ENCODE peak calls at places on chromosomes 12 and 14, in four cellular contexts. One of them, this sample, is unnamed. For H3K4me1, the result is how much of the 10 kb centered on the place peaks cover.

GRCh38 chr14:104766256-104766862 is 13.4 kb downstream of the SIVA1 start:
- DNase-seq in A549: no peak
- DNase-seq in CD8-positive, alpha-beta memory T cell: no peak
- DNase-seq in endodermal cell: no peak
- DNase-seq in this sample: no peak

GRCh38 chr14:27427796-27428195 is 830.0 kb upstream of the NOVA1 start:
- DNase-seq in CD8-positive, alpha-beta memory T cell: no peak
- DNase-seq in A549: peak
- DNase-seq in endodermal cell: no peak
- DNase-seq in this sample: no peak

GRCh38 chr12:27814411-27814810 is 34.4 kb upstream of the MANSC4 start:
- DNase-seq in endodermal cell: no peak
- DNase-seq in CD8-positive, alpha-beta memory T cell: no peak
- DNase-seq in A549: no peak
- DNase-seq in this sample: no peak

GRCh38 chr14:22836301-22837058 is at the start of gene MMP14:
- DNase-seq in endodermal cell: peak
- DNase-seq in CD8-positive, alpha-beta memory T cell: no peak
- DNase-seq in A549: no peak
- DNase-seq in this sample: peak

GRCh38 chr12:121124402-121125109 is 8.1 kb upstream of the P2RX7 start:
- DNase-seq in endodermal cell: peak
- DNase-seq in CD8-positive, alpha-beta memory T cell: no peak
- DNase-seq in A549: peak
- DNase-seq in this sample: no peak

GRCh38 chr12:123232472-123232806 is 502 bp downstream of the MPHOSPH9 start:
- DNase-seq in endodermal cell: no peak
- DNase-seq in CD8-positive, alpha-beta memory T cell: no peak
- DNase-seq in A549: no peak
- DNase-seq in this sample: peak

GRCh38 chr14:39050389-39050788 is 52.6 kb downstream of the SEC23A start:
- DNase-seq in endodermal cell: no peak
- DNase-seq in A549: peak
- DNase-seq in CD8-positive, alpha-beta memory T cell: no peak
- DNase-seq in this sample: no peak

GRCh38 chr14:83473846-83474245 is 1940.2 kb upstream of the SEL1L start:
- DNase-seq in endodermal cell: no peak
- DNase-seq in CD8-positive, alpha-beta memory T cell: no peak
- DNase-seq in A549: no peak
- DNase-seq in this sample: no peak

GRCh38 chr12:11765421-11765816 is 115.9 kb downstream of the ETV6 start:
- DNase-seq in endodermal cell: no peak
- DNase-seq in A549: no peak
- DNase-seq in CD8-positive, alpha-beta memory T cell: no peak
- DNase-seq in this sample: no peak

GRCh38 chr14:56846970-56847928 is 37.0 kb upstream of the OTX2 start:
- DNase-seq in endodermal cell: peak
- DNase-seq in CD8-positive, alpha-beta memory T cell: no peak
- DNase-seq in A549: no peak
- DNase-seq in this sample: no peak

GRCh38 chr12:80201908-80202307 is 102.6 kb downstream of the OTOGL start:
- DNase-seq in A549: no peak
- DNase-seq in CD8-positive, alpha-beta memory T cell: no peak
- DNase-seq in endodermal cell: no peak
- DNase-seq in this sample: no peak

GRCh38 chr14:35211067-35211466 is 81.1 kb upstream of the PSMA6 start:
- DNase-seq in A549: no peak
- DNase-seq in CD8-positive, alpha-beta memory T cell: no peak
- DNase-seq in endodermal cell: no peak
- DNase-seq in this sample: no peak

GRCh38 chr14:73896521-73896920 is 9.9 kb downstream of the ZNF410 start:
- DNase-seq in endodermal cell: no peak
- DNase-seq in A549: no peak
- DNase-seq in CD8-positive, alpha-beta memory T cell: no peak
- DNase-seq in this sample: no peak

GRCh38 chr12:113090740-113091139 is 34.2 kb downstream of the DTX1 start:
- DNase-seq in CD8-positive, alpha-beta memory T cell: no peak
- DNase-seq in A549: no peak
- DNase-seq in endodermal cell: no peak
- DNase-seq in this sample: no peak

GRCh38 chr12:113088037-113088436 is 31.5 kb downstream of the DTX1 start:
- DNase-seq in endodermal cell: no peak
- DNase-seq in CD8-positive, alpha-beta memory T cell: no peak
- DNase-seq in A549: no peak
- DNase-seq in this sample: no peak

GRCh38 chr12:113087193-113087592 is 30.7 kb downstream of the DTX1 start:
- DNase-seq in CD8-positive, alpha-beta memory T cell: no peak
- DNase-seq in A549: no peak
- DNase-seq in endodermal cell: no peak
- DNase-seq in this sample: no peak

GRCh38 chr12:113089839-113090238 is 33.3 kb downstream of the DTX1 start:
- DNase-seq in A549: no peak
- DNase-seq in CD8-positive, alpha-beta memory T cell: no peak
- DNase-seq in endodermal cell: no peak
- DNase-seq in this sample: no peak

GRCh38 chr12:113088971-113089756 is 32.6 kb downstream of the DTX1 start:
- DNase-seq in CD8-positive, alpha-beta memory T cell: peak
- DNase-seq in A549: no peak
- DNase-seq in endodermal cell: no peak
- DNase-seq in this sample: no peak
- H3K27ac ChIP-seq in CD8-positive, alpha-beta memory T cell: no peak
- H3K27ac ChIP-seq in A549: no peak
- H3K27ac ChIP-seq in endodermal cell: no peak
- H3K27ac ChIP-seq in this sample: no peak

DNA sequence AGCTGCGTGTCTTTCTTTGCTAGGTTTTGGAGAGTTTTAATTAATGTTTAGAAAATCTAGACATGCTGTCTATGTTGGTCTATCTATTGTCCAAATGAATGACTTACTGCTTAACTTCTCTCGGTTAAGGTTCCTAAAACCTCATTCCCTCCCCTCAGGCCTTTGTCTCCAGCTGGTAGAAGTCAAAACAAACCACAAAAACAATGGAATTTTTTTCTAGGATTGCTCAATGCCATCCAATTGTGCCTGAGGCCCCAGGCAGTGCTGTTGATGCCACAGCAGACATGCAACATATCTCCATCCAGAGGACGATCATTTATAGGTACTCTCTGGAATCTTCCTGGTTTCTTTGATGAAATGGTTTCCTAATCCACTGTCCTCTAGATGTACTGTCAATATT is 448.2 kb upstream of the TBX3 start:
- DNase-seq in endodermal cell: no peak
- DNase-seq in CD8-positive, alpha-beta memory T cell: no peak
- DNase-seq in A549: no peak
- DNase-seq in this sample: no peak
- H3K4me1 ChIP-seq in endodermal cell: under half
- H3K4me1 ChIP-seq in CD8-positive, alpha-beta memory T cell: under half
- H3K4me1 ChIP-seq in A549: under half
- H3K4me1 ChIP-seq in this sample: under half

GRCh38 chr14:77206877-77207389 is 25.3 kb downstream of the TMEM63C start:
- DNase-seq in A549: no peak
- DNase-seq in CD8-positive, alpha-beta memory T cell: no peak
- DNase-seq in endodermal cell: peak
- DNase-seq in this sample: no peak

GRCh38 chr14:77206261-77206824 is 24.7 kb downstream of the TMEM63C start:
- DNase-seq in CD8-positive, alpha-beta memory T cell: no peak
- DNase-seq in endodermal cell: no peak
- DNase-seq in A549: no peak
- DNase-seq in this sample: no peak

GRCh38 chr14:77204457-77204796 is 22.8 kb downstream of the TMEM63C start:
- DNase-seq in CD8-positive, alpha-beta memory T cell: no peak
- DNase-seq in endodermal cell: no peak
- DNase-seq in A549: no peak
- DNase-seq in this sample: no peak

GRCh38 chr14:77204907-77205306 is 23.3 kb downstream of the TMEM63C start:
- DNase-seq in A549: no peak
- DNase-seq in endodermal cell: no peak
- DNase-seq in CD8-positive, alpha-beta memory T cell: no peak
- DNase-seq in this sample: no peak

GRCh38 chr14:77205566-77205965 is 24.0 kb downstream of the TMEM63C start:
- DNase-seq in endodermal cell: no peak
- DNase-seq in CD8-positive, alpha-beta memory T cell: no peak
- DNase-seq in A549: no peak
- DNase-seq in this sample: no peak
- H3K27ac ChIP-seq in endodermal cell: no peak
- H3K27ac ChIP-seq in CD8-positive, alpha-beta memory T cell: no peak
- H3K27ac ChIP-seq in A549: no peak
- H3K27ac ChIP-seq in this sample: no peak

GRCh38 chr12:12811343-12811742 is 1.8 kb upstream of the DDX47 start:
- DNase-seq in endodermal cell: no peak
- DNase-seq in CD8-positive, alpha-beta memory T cell: no peak
- DNase-seq in A549: no peak
- DNase-seq in this sample: no peak

GRCh38 chr12:12813120-12814101 is at the start of gene DDX47:
- DNase-seq in CD8-positive, alpha-beta memory T cell: peak
- DNase-seq in A549: peak
- DNase-seq in endodermal cell: peak
- DNase-seq in this sample: peak

GRCh38 chr12:12812605-12813119 is 484 bp upstream of the DDX47 start:
- DNase-seq in A549: peak
- DNase-seq in CD8-positive, alpha-beta memory T cell: no peak
- DNase-seq in endodermal cell: no peak
- DNase-seq in this sample: no peak

GRCh38 chr12:12810507-12811143 is 2.5 kb upstream of the DDX47 start:
- DNase-seq in endodermal cell: peak
- DNase-seq in A549: no peak
- DNase-seq in CD8-positive, alpha-beta memory T cell: no peak
- DNase-seq in this sample: no peak

GRCh38 chr12:12812163-12812562 is 983 bp upstream of the DDX47 start:
- DNase-seq in A549: peak
- DNase-seq in CD8-positive, alpha-beta memory T cell: no peak
- DNase-seq in endodermal cell: no peak
- DNase-seq in this sample: no peak
- H3K4me1 ChIP-seq in A549: half or more
- H3K4me1 ChIP-seq in CD8-positive, alpha-beta memory T cell: half or more
- H3K4me1 ChIP-seq in endodermal cell: under half
- H3K4me1 ChIP-seq in this sample: under half

GRCh38 chr14:91506226-91506625 is 3.9 kb downstream of the PPP4R3A start:
- DNase-seq in A549: no peak
- DNase-seq in endodermal cell: no peak
- DNase-seq in CD8-positive, alpha-beta memory T cell: no peak
- DNase-seq in this sample: no peak
- H3K27ac ChIP-seq in A549: no peak
- H3K27ac ChIP-seq in endodermal cell: no peak
- H3K27ac ChIP-seq in CD8-positive, alpha-beta memory T cell: no peak
- H3K27ac ChIP-seq in this sample: no peak